ENCODE peak calls at places on chromosome 2, in six cellular contexts. V is K562; I is GM06990; D is CD8-positive, alpha-beta T cell; K is fibroblast of villous mesenchyme; T is kidney epithelial cell. P is an unnamed sample.

GRCh38 chr2:149441255-149441654 is 110.9 kb downstream of the LYPD6 start:
- DNase-seq in V (no peak), T (no peak), D (no peak), I (no peak), K (peak), P (no peak)

GRCh38 chr2:5895284-5895683 is 203.1 kb downstream of the SOX11 start:
- DNase-seq in T (no peak), I (no peak), D (no peak), V (no peak), K (no peak), P (no peak)

GRCh38 chr2:156532989-156533388 is 96.8 kb downstream of the GPD2 start:
- DNase-seq in V (no peak), K (no peak), I (no peak), T (no peak), D (no peak), P (no peak)

GRCh38 chr2:175293776-175294175 is 112.3 kb upstream of the ATP5MC3 start:
- DNase-seq in I (no peak), K (no peak), T (peak), V (no peak), D (no peak), P (no peak)

GRCh38 chr2:3613524-3613905 is 18.6 kb downstream of the COLEC11 start:
- DNase-seq in K (no peak), D (no peak), I (no peak), T (no peak), V (no peak), P (no peak)

GRCh38 chr2:207616185-207616584 is 9.0 kb downstream of the METTL21A start:
- DNase-seq in I (no peak), V (no peak), D (no peak), K (peak), T (no peak), P (peak)

GRCh38 chr2:85231242-85231805 is 96.5 kb downstream of the TGOLN2 start:
- DNase-seq in T (no peak), D (no peak), V (no peak), I (no peak), K (no peak), P (no peak)

GRCh38 chr2:9552491-9553178 is 3.0 kb downstream of the ADAM17 start:
- DNase-seq in D (no peak), T (no peak), K (peak), V (peak), I (no peak), P (peak)

GRCh38 chr2:205585451-205586045 is 96.8 kb upstream of the NRP2 start:
- DNase-seq in V (no peak), I (no peak), K (no peak), D (no peak), T (no peak), P (peak)

GRCh38 chr2:36780231-36780808 is 83.8 kb downstream of the VIT start:
- DNase-seq in K (peak), T (no peak), I (no peak), V (peak), D (no peak), P (peak)

GRCh38 chr2:43223412-43224040 is 2.9 kb downstream of the ZFP36L2 start:
- DNase-seq in V (no peak), T (no peak), I (no peak), K (peak), D (no peak), P (peak)

GRCh38 chr2:43222472-43223146 is 3.8 kb downstream of the ZFP36L2 start:
- DNase-seq in T (no peak), V (no peak), K (peak), D (no peak), I (no peak), P (peak)

GRCh38 chr2:43224571-43225092 is 1.8 kb downstream of the ZFP36L2 start:
- DNase-seq in K (peak), V (peak), T (no peak), I (peak), D (no peak), P (no peak)

GRCh38 chr2:43225093-43225787 is 1.2 kb downstream of the ZFP36L2 start:
- DNase-seq in T (no peak), K (peak), I (peak), D (peak), V (peak), P (peak)

GRCh38 chr2:43224131-43224570 is 2.3 kb downstream of the ZFP36L2 start:
- DNase-seq in K (peak), T (no peak), I (peak), V (no peak), D (peak), P (peak)
- TF ChIP-seq CTCF in K (peak), T (peak), I (peak), V (peak), D (no peak), P (peak)

GRCh38 chr2:170829016-170829415 is 12.3 kb downstream of the GAD1 start:
- DNase-seq in D (no peak), I (no peak), K (no peak), V (no peak), T (no peak), P (no peak)
- H3K4me3 ChIP-seq in D (no peak), I (no peak), K (no peak), V (no peak), T (no peak), P (no peak)

GRCh38 chr2:138124521-138124920 is 160.2 kb downstream of the HNMT start:
- DNase-seq in K (no peak), V (no peak), I (no peak), T (no peak), D (no peak), P (no peak)

GRCh38 chr2:138123741-138124140 is 159.5 kb downstream of the HNMT start:
- DNase-seq in I (no peak), V (no peak), D (no peak), K (no peak), T (no peak), P (no peak)

GRCh38 chr2:138121769-138122661 is 157.7 kb downstream of the HNMT start:
- DNase-seq in D (no peak), I (no peak), K (no peak), V (no peak), T (no peak), P (no peak)

GRCh38 chr2:138125306-138125900 is 161.1 kb downstream of the HNMT start:
- DNase-seq in I (no peak), D (no peak), K (no peak), T (no peak), V (no peak), P (no peak)

DNA sequence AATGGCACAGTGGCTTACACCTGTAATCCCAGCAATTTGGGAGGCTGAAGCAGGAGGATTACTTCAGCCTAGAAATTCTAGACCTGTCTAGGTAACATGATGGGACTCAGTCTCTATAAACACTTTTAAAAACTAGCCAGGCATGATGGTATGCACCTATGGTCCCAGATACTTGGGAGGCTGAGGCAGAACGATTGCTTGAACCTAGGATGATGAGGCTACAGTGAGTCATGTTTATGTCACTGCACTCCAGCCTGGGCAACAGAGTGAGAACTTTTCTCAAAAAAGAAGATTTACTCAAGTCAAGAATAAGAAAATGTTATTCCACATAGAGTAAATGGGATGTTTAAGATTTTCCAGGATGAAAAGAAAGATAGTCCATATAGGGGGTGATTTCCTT is 158.6 kb downstream of the HNMT start:
- DNase-seq in T (peak), K (no peak), I (no peak), D (no peak), V (no peak), P (no peak)
- TF ChIP-seq CTCF in T (no peak), K (no peak), I (no peak), D (no peak), V (no peak), P (no peak)

GRCh38 chr2:233418761-233419625 is 64.7 kb downstream of the DGKD start:
- DNase-seq in D (peak), V (no peak), I (peak), K (peak), T (no peak), P (peak)
- H3K4me3 ChIP-seq in D (peak), V (no peak), I (peak), K (no peak), T (no peak), P (no peak)

DNA sequence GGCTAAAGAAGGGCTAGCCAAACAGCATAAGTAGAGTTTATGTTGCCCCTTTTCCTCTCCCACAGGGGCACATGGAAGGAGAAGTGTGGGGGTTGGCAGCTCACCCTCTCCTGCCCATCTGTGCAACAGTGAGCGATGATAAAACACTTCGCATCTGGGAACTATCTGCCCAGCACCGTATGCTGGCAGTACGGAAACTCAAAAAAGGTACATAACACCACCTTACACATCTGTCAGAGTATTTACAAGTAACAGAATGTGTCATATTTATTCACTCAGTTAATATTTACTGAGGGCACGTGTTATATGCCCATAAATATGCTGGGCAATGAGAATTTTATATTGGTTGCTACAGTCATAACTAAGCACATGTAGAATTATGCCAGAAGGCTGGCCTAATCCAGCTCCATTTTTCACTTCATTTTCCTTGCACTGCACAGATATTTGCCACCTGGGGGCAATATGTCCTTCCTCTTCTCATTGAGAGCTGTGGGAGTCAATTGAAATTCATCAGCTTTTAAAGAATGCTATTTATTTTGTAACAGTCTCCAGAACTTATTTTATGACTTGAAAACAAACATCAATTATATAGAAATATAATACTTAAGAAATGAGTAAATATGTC is 150.6 kb downstream of the RTN4 start:
- DNase-seq in V (no peak), D (no peak), K (peak), T (no peak), I (no peak), P (peak)
- TF ChIP-seq CTCF in V (peak), D (peak), K (peak), T (peak), I (peak), P (peak)

DNA sequence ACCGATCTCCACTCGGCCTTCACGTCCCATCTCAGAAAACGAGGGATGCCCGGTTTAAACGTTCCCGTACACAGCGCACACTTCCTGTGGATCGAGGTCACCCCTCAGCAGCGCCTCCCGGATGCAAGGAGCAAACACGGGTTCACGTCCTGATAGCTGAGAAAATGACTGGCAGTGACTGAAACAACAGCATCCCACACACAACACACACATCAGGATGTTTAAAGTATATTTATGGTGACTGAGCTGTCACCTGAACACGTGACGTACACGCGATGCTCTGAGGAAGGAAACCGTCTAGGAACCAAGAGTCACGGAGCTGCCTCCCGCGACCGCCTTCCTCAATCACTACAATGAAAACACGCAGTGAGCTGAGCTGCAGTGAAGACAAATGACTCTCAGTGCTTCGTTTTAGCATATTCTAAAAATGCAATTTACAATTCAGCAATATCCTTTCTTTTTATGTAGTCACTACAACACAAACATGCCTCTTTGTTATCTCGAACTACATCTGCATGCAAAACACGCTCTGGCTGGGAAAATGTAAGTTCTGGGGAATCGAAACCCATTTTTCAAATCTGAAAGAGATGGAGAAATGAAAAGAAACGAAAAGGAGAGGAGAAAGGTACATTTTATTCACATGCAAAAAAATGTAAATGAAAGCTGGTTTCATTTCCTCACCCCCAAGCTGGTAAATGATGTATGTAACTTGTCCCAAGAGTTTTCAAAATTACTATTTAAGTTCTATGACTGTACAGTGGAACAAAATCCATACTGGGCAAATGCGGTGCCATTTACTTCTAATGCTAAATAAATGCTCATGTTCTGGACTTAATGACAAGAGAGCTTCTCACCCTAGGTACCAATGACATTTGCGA is 19.8 kb downstream of the HDAC4 start:
- DNase-seq in I (peak), V (no peak), T (no peak), D (peak), K (no peak), P (no peak)
- H3K4me3 ChIP-seq in I (peak), V (no peak), T (no peak), D (peak), K (no peak), P (no peak)

GRCh38 chr2:70494283-70494886 is 59.2 kb downstream of the TGFA start:
- DNase-seq in D (no peak), V (no peak), T (no peak), K (no peak), I (no peak), P (no peak)

GRCh38 chr2:70499253-70499652 is 54.4 kb downstream of the TGFA start:
- DNase-seq in K (no peak), I (no peak), D (no peak), V (no peak), T (no peak), P (no peak)

GRCh38 chr2:70498528-70498927 is 55.1 kb downstream of the TGFA start:
- DNase-seq in I (no peak), K (no peak), V (no peak), T (no peak), D (no peak), P (no peak)

GRCh38 chr2:70498054-70498453 is 55.6 kb downstream of the TGFA start:
- DNase-seq in D (no peak), V (no peak), I (no peak), K (no peak), T (no peak), P (no peak)

DNA sequence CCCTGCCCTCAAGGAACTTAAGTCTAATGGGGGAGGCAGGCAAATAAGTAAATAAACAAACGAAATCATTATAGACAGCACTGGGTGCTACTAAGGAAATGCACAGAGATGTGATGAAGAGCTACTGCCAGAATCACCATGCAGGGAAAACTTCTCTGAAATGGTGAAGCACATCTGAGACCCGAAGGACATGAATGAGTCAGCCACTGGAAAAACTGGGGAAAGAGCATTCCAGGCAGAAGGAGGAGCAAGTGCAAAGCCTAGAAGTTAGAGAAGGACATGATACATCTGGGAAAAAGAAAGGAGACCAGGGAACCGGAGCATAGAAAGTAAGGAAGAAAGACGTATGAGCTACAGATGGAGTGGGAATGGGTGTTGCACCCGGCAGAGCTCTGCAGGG is 56.8 kb downstream of the TGFA start:
- DNase-seq in K (no peak), T (no peak), I (no peak), D (no peak), V (no peak), P (no peak)
- TF ChIP-seq CTCF in K (no peak), T (no peak), I (no peak), D (no peak), V (no peak), P (no peak)

DNA sequence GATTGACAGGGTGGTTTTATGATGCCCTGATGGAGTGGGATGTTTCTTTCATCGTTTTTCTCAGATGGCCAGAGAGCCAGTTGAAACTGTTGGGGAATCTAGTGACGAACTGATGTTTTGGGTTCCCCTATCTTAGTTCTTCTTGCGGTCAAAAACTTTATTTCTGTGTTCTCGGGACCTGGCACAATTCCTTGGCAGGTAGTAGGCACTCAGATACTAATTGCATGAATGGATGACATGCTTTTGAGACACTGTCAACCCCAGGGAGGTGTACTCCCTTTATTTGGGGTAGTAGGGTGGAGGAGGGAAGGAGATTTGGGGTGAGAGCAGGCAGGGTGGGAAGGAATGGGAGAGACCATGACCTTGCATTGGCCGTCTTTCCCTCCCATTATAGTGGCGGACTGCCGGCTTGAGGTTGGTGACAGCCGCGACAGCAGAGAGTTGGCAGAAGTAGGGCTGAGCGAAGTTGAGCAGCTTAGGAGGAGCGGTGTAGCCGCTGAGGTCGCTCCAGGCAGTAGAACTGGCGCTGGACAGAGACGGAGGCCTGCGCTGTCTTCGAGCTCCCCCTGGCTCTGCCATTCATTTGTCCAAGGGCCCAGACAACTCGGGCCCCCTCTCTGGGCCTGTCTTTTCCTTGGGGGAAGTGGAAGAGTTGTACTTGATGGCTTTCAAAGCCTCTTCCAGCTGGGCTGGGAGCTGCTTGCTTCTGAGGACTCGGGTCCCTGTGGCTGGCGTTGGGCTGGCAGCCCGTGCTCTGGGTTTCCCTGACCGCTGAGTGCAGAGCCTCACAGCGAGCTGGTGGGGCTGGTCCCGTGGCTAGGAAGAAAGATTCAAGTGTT is 2.6 kb downstream of the TET3 start:
- DNase-seq in T (no peak), D (no peak), I (no peak), K (peak), V (no peak), P (peak)
- H3K4me3 ChIP-seq in T (peak), D (peak), I (peak), K (peak), V (peak), P (no peak)

GRCh38 chr2:18754286-18754685 is 164.9 kb upstream of the NT5C1B start:
- DNase-seq in T (no peak), K (no peak), D (no peak), V (no peak), I (no peak), P (no peak)

GRCh38 chr2:18750662-18751554 is 161.5 kb upstream of the NT5C1B start:
- DNase-seq in V (no peak), D (no peak), T (no peak), K (no peak), I (no peak), P (no peak)

GRCh38 chr2:18752022-18752493 is 162.7 kb upstream of the NT5C1B start:
- DNase-seq in D (no peak), I (no peak), V (no peak), T (no peak), K (peak), P (peak)

GRCh38 chr2:18753722-18754121 is 164.4 kb upstream of the NT5C1B start:
- DNase-seq in T (no peak), V (no peak), K (no peak), I (no peak), D (no peak), P (no peak)

GRCh38 chr2:18752667-18753422 is 163.5 kb upstream of the NT5C1B start:
- DNase-seq in D (no peak), V (no peak), T (no peak), I (no peak), K (no peak), P (no peak)
- TF ChIP-seq CTCF in D (no peak), V (no peak), T (no peak), I (no peak), K (peak), P (no peak)

P was measured in astrocyte of the spinal cord.